ENCODE peak calls at places on chromosomes 4 and X, in seven cellular contexts. One of them, this sample, is unnamed.
A peak's percentile ranks its signal among the peaks of the same experiment; 100 is the strongest.

GRCh38 chrX:72028701-72029470 is 102.8 kb downstream of the RTL5 start:
- DNase-seq in tibial artery: no peak
- DNase-seq in coronary artery: peak; percentile 50
- DNase-seq in AG04450: no peak
- DNase-seq in cardiac fibroblast: no peak
- DNase-seq in WTC11: no peak
- DNase-seq in transverse colon: no peak
- DNase-seq in this sample: no peak

GRCh38 chr4:183094393-183095198 is 4.5 kb upstream of the WWC2 start:
- DNase-seq in coronary artery: no peak
- DNase-seq in transverse colon: no peak
- DNase-seq in cardiac fibroblast: no peak
- DNase-seq in WTC11: no peak
- DNase-seq in AG04450: no peak
- DNase-seq in tibial artery: no peak
- DNase-seq in this sample: no peak

GRCh38 chr4:122702939-122703338 is 29.6 kb upstream of the BBS12 start:
- DNase-seq in tibial artery: no peak
- DNase-seq in cardiac fibroblast: no peak
- DNase-seq in WTC11: no peak
- DNase-seq in AG04450: no peak
- DNase-seq in transverse colon: peak; percentile 61
- DNase-seq in coronary artery: no peak
- DNase-seq in this sample: no peak

GRCh38 chrX:38923451-38923969 is 122.3 kb downstream of the MID1IP1 start:
- DNase-seq in cardiac fibroblast: no peak
- DNase-seq in transverse colon: no peak
- DNase-seq in tibial artery: no peak
- DNase-seq in coronary artery: no peak
- DNase-seq in WTC11: no peak
- DNase-seq in AG04450: no peak
- DNase-seq in this sample: no peak

GRCh38 chrX:3145716-3146115 is 104.4 kb downstream of the ARSF start:
- DNase-seq in WTC11: no peak
- DNase-seq in coronary artery: no peak
- DNase-seq in cardiac fibroblast: no peak
- DNase-seq in AG04450: no peak
- DNase-seq in tibial artery: no peak
- DNase-seq in transverse colon: no peak
- DNase-seq in this sample: no peak

GRCh38 chr4:5370286-5370685 is 319.0 kb downstream of the STK32B start:
- DNase-seq in AG04450: peak; percentile 39
- DNase-seq in cardiac fibroblast: no peak
- DNase-seq in WTC11: no peak
- DNase-seq in coronary artery: peak; percentile 7
- DNase-seq in tibial artery: no peak
- DNase-seq in transverse colon: no peak
- DNase-seq in this sample: no peak

GRCh38 chrX:40945366-40945713 is 139.9 kb upstream of the USP9X start:
- DNase-seq in tibial artery: peak; percentile 65
- DNase-seq in AG04450: no peak
- DNase-seq in cardiac fibroblast: peak; percentile 74
- DNase-seq in coronary artery: no peak
- DNase-seq in WTC11: no peak
- DNase-seq in transverse colon: peak; percentile 26
- DNase-seq in this sample: peak; percentile 43

GRCh38 chr4:48223633-48224295 is 45.9 kb downstream of the TEC start:
- DNase-seq in transverse colon: no peak
- DNase-seq in tibial artery: no peak
- DNase-seq in AG04450: no peak
- DNase-seq in WTC11: no peak
- DNase-seq in coronary artery: no peak
- DNase-seq in cardiac fibroblast: no peak
- DNase-seq in this sample: peak; percentile 21

GRCh38 chr4:185566972-185567749 is 31.9 kb upstream of the PDLIM3 start:
- DNase-seq in transverse colon: no peak
- DNase-seq in coronary artery: peak; percentile 85
- DNase-seq in AG04450: peak; percentile 65
- DNase-seq in WTC11: no peak
- DNase-seq in tibial artery: peak; percentile 80
- DNase-seq in cardiac fibroblast: peak; percentile 98
- DNase-seq in this sample: no peak

GRCh38 chr4:156896536-156896935 is 75.1 kb downstream of the PDGFC start:
- DNase-seq in coronary artery: no peak
- DNase-seq in transverse colon: no peak
- DNase-seq in cardiac fibroblast: peak; percentile 13
- DNase-seq in AG04450: no peak
- DNase-seq in tibial artery: no peak
- DNase-seq in WTC11: no peak
- DNase-seq in this sample: no peak

GRCh38 chr4:4341861-4342650 is 44.8 kb upstream of the NSG1 start:
- DNase-seq in coronary artery: no peak
- DNase-seq in WTC11: no peak
- DNase-seq in tibial artery: no peak
- DNase-seq in transverse colon: no peak
- DNase-seq in AG04450: no peak
- DNase-seq in cardiac fibroblast: no peak
- DNase-seq in this sample: no peak

GRCh38 chr4:71243434-71243833 is 95.4 kb upstream of the SLC4A4 start:
- DNase-seq in transverse colon: no peak
- DNase-seq in coronary artery: no peak
- DNase-seq in cardiac fibroblast: no peak
- DNase-seq in WTC11: no peak
- DNase-seq in AG04450: no peak
- DNase-seq in tibial artery: no peak
- DNase-seq in this sample: no peak

GRCh38 chr4:2009651-2010233 is 968 bp upstream of the NELFA start:
- DNase-seq in cardiac fibroblast: peak; percentile 65
- DNase-seq in tibial artery: peak; percentile 69
- DNase-seq in AG04450: no peak
- DNase-seq in WTC11: peak; percentile 66
- DNase-seq in coronary artery: no peak
- DNase-seq in transverse colon: peak; percentile 83
- DNase-seq in this sample: peak; percentile 72

GRCh38 chrX:9393571-9393970 is 71.3 kb upstream of the TBL1X start:
- DNase-seq in cardiac fibroblast: no peak
- DNase-seq in transverse colon: no peak
- DNase-seq in WTC11: no peak
- DNase-seq in coronary artery: no peak
- DNase-seq in tibial artery: no peak
- DNase-seq in AG04450: no peak
- DNase-seq in this sample: no peak

GRCh38 chr4:25860586-25861421 is 2.0 kb downstream of the SEL1L3 start:
- DNase-seq in tibial artery: no peak
- DNase-seq in coronary artery: no peak
- DNase-seq in transverse colon: peak; percentile 65
- DNase-seq in AG04450: no peak
- DNase-seq in cardiac fibroblast: peak; percentile 31
- DNase-seq in WTC11: no peak
- DNase-seq in this sample: no peak

GRCh38 chrX:46929439-46930018 is 17.3 kb downstream of the JADE3 start:
- DNase-seq in coronary artery: no peak
- DNase-seq in tibial artery: no peak
- DNase-seq in WTC11: no peak
- DNase-seq in cardiac fibroblast: peak; percentile 16
- DNase-seq in transverse colon: no peak
- DNase-seq in AG04450: no peak
- DNase-seq in this sample: no peak

GRCh38 chrX:108245462-108245861 is 153.9 kb downstream of the ATG4A start:
- DNase-seq in transverse colon: no peak
- DNase-seq in AG04450: no peak
- DNase-seq in WTC11: no peak
- DNase-seq in tibial artery: no peak
- DNase-seq in cardiac fibroblast: no peak
- DNase-seq in coronary artery: no peak
- DNase-seq in this sample: no peak

GRCh38 chrX:54509401-54509800 is 13.4 kb upstream of the FGD1 start:
- DNase-seq in AG04450: no peak
- DNase-seq in coronary artery: no peak
- DNase-seq in WTC11: no peak
- DNase-seq in tibial artery: no peak
- DNase-seq in cardiac fibroblast: peak; percentile 71
- DNase-seq in transverse colon: no peak
- DNase-seq in this sample: no peak

GRCh38 chr4:156939151-156939550 is 32.4 kb downstream of the PDGFC start:
- DNase-seq in WTC11: no peak
- DNase-seq in cardiac fibroblast: no peak
- DNase-seq in transverse colon: no peak
- DNase-seq in tibial artery: no peak
- DNase-seq in AG04450: no peak
- DNase-seq in coronary artery: no peak
- DNase-seq in this sample: no peak

DNA sequence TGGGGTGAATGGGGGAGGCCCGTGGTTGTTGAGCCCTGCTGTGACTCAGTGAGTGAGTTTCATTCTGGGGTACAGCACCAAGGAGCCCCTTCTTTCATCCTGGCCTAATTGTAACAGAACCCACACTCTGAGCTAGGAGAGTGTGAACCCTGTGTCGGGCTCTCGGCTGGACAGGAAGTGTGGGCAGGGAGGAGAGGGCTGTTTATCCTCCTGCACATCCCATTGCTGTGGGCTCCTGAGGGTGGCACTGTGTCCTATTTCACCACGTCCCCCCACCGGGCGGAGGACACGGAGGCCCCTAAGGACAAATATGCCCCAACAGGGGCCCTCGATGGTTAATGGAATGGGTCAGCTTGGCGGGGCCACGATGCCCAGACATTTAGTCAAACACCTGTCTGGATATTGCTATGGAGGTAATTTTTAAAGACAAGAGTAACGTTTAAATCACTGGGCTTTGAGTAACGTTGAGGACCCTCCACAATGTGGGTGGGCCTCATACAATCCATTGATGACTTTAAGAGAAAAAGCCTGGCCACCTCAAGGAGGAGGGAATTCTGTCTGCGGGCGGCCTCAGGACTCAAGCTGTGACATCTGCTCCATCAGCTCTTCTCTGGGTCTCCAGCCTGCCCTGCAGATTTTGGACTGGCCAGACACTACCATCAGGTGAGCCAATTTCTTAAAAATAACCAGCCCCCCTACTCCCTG is 46.1 kb upstream of the SORCS2 start:
- DNase-seq in coronary artery: no peak
- DNase-seq in AG04450: no peak
- DNase-seq in cardiac fibroblast: no peak
- DNase-seq in WTC11: no peak
- DNase-seq in transverse colon: no peak
- DNase-seq in tibial artery: no peak
- DNase-seq in this sample: no peak
- TF ChIP-seq CTCF in coronary artery: no peak
- TF ChIP-seq CTCF in AG04450: no peak
- TF ChIP-seq CTCF in cardiac fibroblast: no peak
- TF ChIP-seq CTCF in WTC11: no peak
- TF ChIP-seq CTCF in transverse colon: no peak
- TF ChIP-seq CTCF in tibial artery: no peak
- TF ChIP-seq CTCF in this sample: no peak

GRCh38 chr4:107037188-107037587 is 1.1 kb upstream of the DKK2 start:
- DNase-seq in WTC11: peak; percentile 70
- DNase-seq in AG04450: no peak
- DNase-seq in coronary artery: no peak
- DNase-seq in tibial artery: peak; percentile 63
- DNase-seq in cardiac fibroblast: peak; percentile 25
- DNase-seq in transverse colon: peak; percentile 8
- DNase-seq in this sample: no peak
- TF ChIP-seq CTCF in WTC11: no peak
- TF ChIP-seq CTCF in AG04450: peak; percentile 48
- TF ChIP-seq CTCF in coronary artery: no peak
- TF ChIP-seq CTCF in tibial artery: no peak
- TF ChIP-seq CTCF in cardiac fibroblast: peak; percentile 58
- TF ChIP-seq CTCF in transverse colon: peak; percentile 35
- TF ChIP-seq CTCF in this sample: no peak

GRCh38 chrX:100663651-100664050 is 19.7 kb downstream of the SRPX2 start:
- DNase-seq in transverse colon: no peak
- DNase-seq in tibial artery: no peak
- DNase-seq in WTC11: no peak
- DNase-seq in coronary artery: no peak
- DNase-seq in cardiac fibroblast: no peak
- DNase-seq in AG04450: no peak
- DNase-seq in this sample: no peak

GRCh38 chrX:100658936-100659335 is 14.9 kb downstream of the SRPX2 start:
- DNase-seq in AG04450: no peak
- DNase-seq in tibial artery: no peak
- DNase-seq in transverse colon: no peak
- DNase-seq in cardiac fibroblast: no peak
- DNase-seq in coronary artery: no peak
- DNase-seq in WTC11: no peak
- DNase-seq in this sample: no peak

GRCh38 chrX:100662791-100663190 is 18.8 kb downstream of the SRPX2 start:
- DNase-seq in tibial artery: no peak
- DNase-seq in transverse colon: no peak
- DNase-seq in coronary artery: no peak
- DNase-seq in cardiac fibroblast: peak; percentile 78
- DNase-seq in WTC11: no peak
- DNase-seq in AG04450: no peak
- DNase-seq in this sample: no peak

GRCh38 chrX:100662153-100662552 is 18.2 kb downstream of the SRPX2 start:
- DNase-seq in coronary artery: no peak
- DNase-seq in AG04450: no peak
- DNase-seq in transverse colon: no peak
- DNase-seq in WTC11: no peak
- DNase-seq in tibial artery: no peak
- DNase-seq in cardiac fibroblast: no peak
- DNase-seq in this sample: no peak

GRCh38 chrX:100659431-100660137 is 15.6 kb downstream of the SRPX2 start:
- DNase-seq in transverse colon: peak; percentile 28
- DNase-seq in coronary artery: no peak
- DNase-seq in cardiac fibroblast: no peak
- DNase-seq in AG04450: no peak
- DNase-seq in tibial artery: no peak
- DNase-seq in WTC11: no peak
- DNase-seq in this sample: no peak
- TF ChIP-seq CTCF in transverse colon: no peak
- TF ChIP-seq CTCF in coronary artery: no peak
- TF ChIP-seq CTCF in cardiac fibroblast: no peak
- TF ChIP-seq CTCF in AG04450: no peak
- TF ChIP-seq CTCF in tibial artery: no peak
- TF ChIP-seq CTCF in WTC11: no peak
- TF ChIP-seq CTCF in this sample: no peak

DNA sequence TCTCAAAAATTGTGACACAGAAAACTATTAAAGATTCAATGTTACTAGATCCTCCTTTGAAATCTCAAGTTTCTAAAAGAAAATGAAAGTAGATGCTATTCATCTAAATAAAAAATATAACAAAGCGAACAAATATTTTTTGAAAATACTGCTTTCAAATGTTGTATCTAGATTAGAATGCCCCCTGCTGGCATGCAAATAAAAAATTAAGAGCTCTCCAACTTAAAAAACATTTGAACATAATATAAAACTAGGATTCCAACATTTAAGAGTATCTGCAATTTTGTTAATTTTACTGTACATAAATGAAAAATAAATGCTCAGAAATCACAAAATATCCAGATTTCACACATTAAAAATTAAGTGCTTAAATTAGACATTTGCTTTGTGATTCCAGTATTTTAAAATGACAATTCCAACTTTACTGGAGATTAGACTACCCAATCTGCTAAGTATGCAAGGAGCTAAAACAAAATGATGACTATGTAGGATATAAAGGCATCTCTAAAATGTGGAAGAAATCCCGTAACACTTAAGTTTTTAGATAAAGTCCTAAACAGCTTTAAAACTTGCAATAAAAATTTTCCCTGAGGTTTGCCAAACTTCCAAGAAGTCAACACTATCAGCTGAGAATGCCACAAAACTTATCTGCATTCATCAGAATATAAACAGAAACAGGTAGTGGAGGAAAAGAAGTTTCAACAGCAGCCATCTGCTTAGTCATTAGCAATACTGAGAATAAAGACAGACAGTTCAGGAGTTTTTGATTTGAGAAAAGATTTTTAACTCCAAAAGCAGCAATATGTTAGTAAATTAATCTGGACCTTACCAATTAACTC is 32.6 kb downstream of the DHX15 start:
- DNase-seq in AG04450: no peak
- DNase-seq in tibial artery: no peak
- DNase-seq in coronary artery: no peak
- DNase-seq in WTC11: no peak
- DNase-seq in transverse colon: no peak
- DNase-seq in cardiac fibroblast: peak; percentile 48
- DNase-seq in this sample: no peak
- TF ChIP-seq CTCF in AG04450: peak; percentile 54
- TF ChIP-seq CTCF in tibial artery: no peak
- TF ChIP-seq CTCF in coronary artery: no peak
- TF ChIP-seq CTCF in WTC11: no peak
- TF ChIP-seq CTCF in transverse colon: peak; percentile 29
- TF ChIP-seq CTCF in cardiac fibroblast: peak; percentile 38
- TF ChIP-seq CTCF in this sample: no peak